ENCODE peak calls at places on chromosomes 1 and 21, in seven cellular contexts. One of them, this sample, is unnamed.

GRCh38 chr1:10082785-10083479 is 50.2 kb downstream of the UBE4B start:
- DNase-seq in HepG2: no peak
- DNase-seq in endothelial cell of umbilical vein: no peak
- DNase-seq in HCT116: no peak
- DNase-seq in GM12878: no peak
- DNase-seq in A549: no peak
- DNase-seq in K562: no peak
- DNase-seq in this sample: no peak

GRCh38 chr21:34743831-34744230 is 75.0 kb downstream of the CLIC6 start:
- DNase-seq in HepG2: no peak
- DNase-seq in GM12878: no peak
- DNase-seq in endothelial cell of umbilical vein: no peak
- DNase-seq in A549: no peak
- DNase-seq in HCT116: peak; percentile 24
- DNase-seq in K562: no peak
- DNase-seq in this sample: no peak

GRCh38 chr1:156258859-156259258 is 11.0 kb upstream of the PAQR6 start:
- DNase-seq in HCT116: no peak
- DNase-seq in GM12878: no peak
- DNase-seq in HepG2: no peak
- DNase-seq in endothelial cell of umbilical vein: no peak
- DNase-seq in A549: no peak
- DNase-seq in K562: no peak
- DNase-seq in this sample: no peak

GRCh38 chr21:34670220-34670961 is 1.6 kb downstream of the CLIC6 start:
- DNase-seq in endothelial cell of umbilical vein: no peak
- DNase-seq in HCT116: no peak
- DNase-seq in GM12878: no peak
- DNase-seq in HepG2: no peak
- DNase-seq in K562: no peak
- DNase-seq in A549: no peak
- DNase-seq in this sample: no peak

GRCh38 chr1:179380299-179380698 is 14.5 kb downstream of the AXDND1 start:
- DNase-seq in HepG2: no peak
- DNase-seq in A549: no peak
- DNase-seq in HCT116: no peak
- DNase-seq in endothelial cell of umbilical vein: no peak
- DNase-seq in GM12878: no peak
- DNase-seq in K562: no peak
- DNase-seq in this sample: no peak

GRCh38 chr1:242129103-242129502 is 130.2 kb upstream of the MAP1LC3C start:
- DNase-seq in GM12878: no peak
- DNase-seq in A549: peak; percentile 40
- DNase-seq in HepG2: peak; percentile 3
- DNase-seq in HCT116: peak; percentile 31
- DNase-seq in endothelial cell of umbilical vein: no peak
- DNase-seq in K562: peak; percentile 32
- DNase-seq in this sample: peak; percentile 51

GRCh38 chr1:147723691-147724323 is 36.6 kb downstream of the GJA5 start:
- DNase-seq in endothelial cell of umbilical vein: peak; percentile 65
- DNase-seq in A549: peak; percentile 45
- DNase-seq in HCT116: peak; percentile 28
- DNase-seq in K562: peak; percentile 41
- DNase-seq in GM12878: no peak
- DNase-seq in HepG2: peak; percentile 51
- DNase-seq in this sample: peak; percentile 18

GRCh38 chr1:51534447-51534846 is 15.4 kb upstream of the EPS15 start:
- DNase-seq in K562: no peak
- DNase-seq in HepG2: no peak
- DNase-seq in GM12878: no peak
- DNase-seq in A549: no peak
- DNase-seq in HCT116: no peak
- DNase-seq in endothelial cell of umbilical vein: no peak
- DNase-seq in this sample: no peak

GRCh38 chr1:225664762-225665161 is 11.8 kb upstream of the ENAH start:
- DNase-seq in endothelial cell of umbilical vein: no peak
- DNase-seq in A549: no peak
- DNase-seq in HepG2: no peak
- DNase-seq in GM12878: no peak
- DNase-seq in HCT116: no peak
- DNase-seq in K562: no peak
- DNase-seq in this sample: no peak

GRCh38 chr21:25980710-25981109 is 189.9 kb downstream of the APP start:
- DNase-seq in HCT116: no peak
- DNase-seq in A549: no peak
- DNase-seq in GM12878: no peak
- DNase-seq in HepG2: no peak
- DNase-seq in endothelial cell of umbilical vein: no peak
- DNase-seq in K562: no peak
- DNase-seq in this sample: no peak

GRCh38 chr1:52632732-52633290 is at the start of gene SHISAL2A:
- DNase-seq in endothelial cell of umbilical vein: no peak
- DNase-seq in HepG2: no peak
- DNase-seq in K562: no peak
- DNase-seq in HCT116: no peak
- DNase-seq in GM12878: no peak
- DNase-seq in A549: no peak
- DNase-seq in this sample: peak; percentile 67

GRCh38 chr1:230760360-230760827 is 13.2 kb downstream of the CAPN9 start:
- DNase-seq in A549: no peak
- DNase-seq in HepG2: peak; percentile 58
- DNase-seq in K562: peak; percentile 32
- DNase-seq in endothelial cell of umbilical vein: no peak
- DNase-seq in HCT116: no peak
- DNase-seq in GM12878: no peak
- DNase-seq in this sample: no peak

GRCh38 chr1:59596432-59596831 is 218.3 kb upstream of the HOOK1 start:
- DNase-seq in HCT116: no peak
- DNase-seq in HepG2: no peak
- DNase-seq in A549: peak; percentile 16
- DNase-seq in K562: no peak
- DNase-seq in GM12878: no peak
- DNase-seq in endothelial cell of umbilical vein: peak; percentile 98
- DNase-seq in this sample: no peak

GRCh38 chr21:19523731-19524130 is 1120.1 kb upstream of the TMPRSS15 start:
- DNase-seq in HCT116: no peak
- DNase-seq in K562: no peak
- DNase-seq in A549: no peak
- DNase-seq in endothelial cell of umbilical vein: no peak
- DNase-seq in GM12878: no peak
- DNase-seq in HepG2: no peak
- DNase-seq in this sample: peak; percentile 15

GRCh38 chr1:90175490-90176157 is 180.7 kb downstream of the ZNF326 start:
- DNase-seq in A549: no peak
- DNase-seq in HepG2: no peak
- DNase-seq in endothelial cell of umbilical vein: no peak
- DNase-seq in HCT116: no peak
- DNase-seq in K562: no peak
- DNase-seq in GM12878: no peak
- DNase-seq in this sample: peak; percentile 7

GRCh38 chr1:234956821-234957329 is 171.8 kb downstream of the TOMM20 start:
- DNase-seq in endothelial cell of umbilical vein: no peak
- DNase-seq in HCT116: no peak
- DNase-seq in HepG2: peak; percentile 80
- DNase-seq in K562: peak; percentile 71
- DNase-seq in A549: peak; percentile 77
- DNase-seq in GM12878: no peak
- DNase-seq in this sample: peak; percentile 72

GRCh38 chr1:25782608-25783201 is 17.3 kb upstream of the SELENON start:
- DNase-seq in endothelial cell of umbilical vein: no peak
- DNase-seq in A549: no peak
- DNase-seq in K562: peak; percentile 88
- DNase-seq in HepG2: no peak
- DNase-seq in GM12878: no peak
- DNase-seq in HCT116: no peak
- DNase-seq in this sample: no peak

GRCh38 chr1:207463021-207463420 is 8.9 kb downstream of the CR2 start:
- DNase-seq in K562: no peak
- DNase-seq in A549: no peak
- DNase-seq in HepG2: no peak
- DNase-seq in GM12878: no peak
- DNase-seq in HCT116: no peak
- DNase-seq in endothelial cell of umbilical vein: no peak
- DNase-seq in this sample: no peak

GRCh38 chr1:245556057-245556456 is 401.3 kb downstream of the KIF26B start:
- DNase-seq in K562: no peak
- DNase-seq in HCT116: no peak
- DNase-seq in HepG2: no peak
- DNase-seq in endothelial cell of umbilical vein: no peak
- DNase-seq in A549: no peak
- DNase-seq in GM12878: no peak
- DNase-seq in this sample: no peak

GRCh38 chr1:27152004-27152828 is 2.7 kb downstream of the SLC9A1 start:
- DNase-seq in GM12878: no peak
- DNase-seq in K562: no peak
- DNase-seq in HCT116: no peak
- DNase-seq in endothelial cell of umbilical vein: no peak
- DNase-seq in HepG2: no peak
- DNase-seq in A549: no peak
- DNase-seq in this sample: no peak

GRCh38 chr1:50279622-50280320 is 143.5 kb downstream of the DMRTA2 start:
- DNase-seq in HCT116: no peak
- DNase-seq in GM12878: no peak
- DNase-seq in endothelial cell of umbilical vein: peak; percentile 2
- DNase-seq in HepG2: peak; percentile 8
- DNase-seq in A549: peak; percentile 3
- DNase-seq in K562: peak; percentile 38
- DNase-seq in this sample: peak; percentile 25

GRCh38 chr1:209652121-209652742 is at the start of gene LAMB3:
- DNase-seq in K562: no peak
- DNase-seq in A549: peak; percentile 61
- DNase-seq in endothelial cell of umbilical vein: no peak
- DNase-seq in GM12878: no peak
- DNase-seq in HepG2: no peak
- DNase-seq in HCT116: peak; percentile 65
- DNase-seq in this sample: no peak

GRCh38 chr1:39491146-39491921 is at the start of gene BMP8A:
- DNase-seq in HepG2: peak; percentile 32
- DNase-seq in GM12878: no peak
- DNase-seq in K562: peak; percentile 86
- DNase-seq in endothelial cell of umbilical vein: peak; percentile 65
- DNase-seq in A549: peak; percentile 56
- DNase-seq in HCT116: peak; percentile 36
- DNase-seq in this sample: peak; percentile 62

GRCh38 chr1:10295471-10296085 is 85.2 kb downstream of the KIF1B start:
- DNase-seq in A549: no peak
- DNase-seq in GM12878: no peak
- DNase-seq in HepG2: no peak
- DNase-seq in HCT116: no peak
- DNase-seq in endothelial cell of umbilical vein: no peak
- DNase-seq in K562: no peak
- DNase-seq in this sample: no peak

GRCh38 chr1:27348861-27349783 is 7.3 kb downstream of the SYTL1 start:
- DNase-seq in HCT116: peak; percentile 62
- DNase-seq in GM12878: no peak
- DNase-seq in endothelial cell of umbilical vein: no peak
- DNase-seq in A549: peak; percentile 48
- DNase-seq in HepG2: no peak
- DNase-seq in K562: peak; percentile 63
- DNase-seq in this sample: no peak

GRCh38 chr1:147800852-147801251 is 40.5 kb upstream of the GJA5 start:
- DNase-seq in GM12878: no peak
- DNase-seq in HepG2: no peak
- DNase-seq in endothelial cell of umbilical vein: peak; percentile 53
- DNase-seq in A549: no peak
- DNase-seq in HCT116: no peak
- DNase-seq in K562: no peak
- DNase-seq in this sample: no peak

GRCh38 chr1:89130716-89131115 is 4.8 kb upstream of the GBP2 start:
- DNase-seq in endothelial cell of umbilical vein: no peak
- DNase-seq in A549: no peak
- DNase-seq in GM12878: no peak
- DNase-seq in HepG2: no peak
- DNase-seq in K562: no peak
- DNase-seq in HCT116: no peak
- DNase-seq in this sample: no peak

GRCh38 chr1:89125571-89126233 is at the start of gene GBP2:
- DNase-seq in GM12878: peak; percentile 30
- DNase-seq in K562: peak; percentile 27
- DNase-seq in A549: peak; percentile 26
- DNase-seq in HCT116: no peak
- DNase-seq in HepG2: peak; percentile 66
- DNase-seq in endothelial cell of umbilical vein: peak; percentile 85
- DNase-seq in this sample: peak; percentile 84

GRCh38 chr1:89126602-89127001 is 688 bp upstream of the GBP2 start:
- DNase-seq in HepG2: no peak
- DNase-seq in A549: no peak
- DNase-seq in GM12878: no peak
- DNase-seq in K562: no peak
- DNase-seq in endothelial cell of umbilical vein: no peak
- DNase-seq in HCT116: no peak
- DNase-seq in this sample: peak; percentile 9

GRCh38 chr1:89121641-89122040 is 4.3 kb downstream of the GBP2 start:
- DNase-seq in endothelial cell of umbilical vein: no peak
- DNase-seq in HepG2: no peak
- DNase-seq in HCT116: no peak
- DNase-seq in K562: peak; percentile 50
- DNase-seq in GM12878: no peak
- DNase-seq in A549: no peak
- DNase-seq in this sample: no peak

GRCh38 chr1:89126234-89126580 is 293 bp upstream of the GBP2 start:
- DNase-seq in A549: no peak
- DNase-seq in HCT116: no peak
- DNase-seq in endothelial cell of umbilical vein: no peak
- DNase-seq in GM12878: no peak
- DNase-seq in HepG2: no peak
- DNase-seq in K562: no peak
- DNase-seq in this sample: no peak
- H3K4me3 ChIP-seq in A549: peak overlapping the region; percentile 8
- H3K4me3 ChIP-seq in HCT116: no peak overlapping the region
- H3K4me3 ChIP-seq in endothelial cell of umbilical vein: no peak overlapping the region
- H3K4me3 ChIP-seq in GM12878: no peak overlapping the region
- H3K4me3 ChIP-seq in HepG2: peak overlapping the region; percentile 51
- H3K4me3 ChIP-seq in K562: no peak overlapping the region
- H3K4me3 ChIP-seq in this sample: peak overlapping the region; percentile 69

GRCh38 chr1:161165742-161166668 is at the start of gene PPOX:
- DNase-seq in HepG2: peak; percentile 97
- DNase-seq in HCT116: peak; percentile 98
- DNase-seq in GM12878: peak; percentile 92
- DNase-seq in K562: peak; percentile 99
- DNase-seq in endothelial cell of umbilical vein: peak; percentile 99
- DNase-seq in A549: peak; percentile 99
- DNase-seq in this sample: peak; percentile 99
- TF ChIP-seq POLR2A in HepG2: peak; percentile 79
- TF ChIP-seq POLR2A in HCT116: peak; percentile 43
- TF ChIP-seq POLR2A in GM12878: peak; percentile 88
- TF ChIP-seq POLR2A in K562: peak; percentile 96
- TF ChIP-seq POLR2A in endothelial cell of umbilical vein: peak; percentile 21
- TF ChIP-seq POLR2A in A549: peak; percentile 70
- TF ChIP-seq POLR2A in this sample: peak; percentile 44

GRCh38 chr1:236090741-236091147 is 25.9 kb upstream of the NID1 start:
- DNase-seq in HCT116: no peak
- DNase-seq in A549: no peak
- DNase-seq in endothelial cell of umbilical vein: no peak
- DNase-seq in HepG2: no peak
- DNase-seq in K562: no peak
- DNase-seq in GM12878: no peak
- DNase-seq in this sample: no peak
- TF ChIP-seq MAX in HCT116: no peak
- TF ChIP-seq MAX in A549: no peak
- TF ChIP-seq MAX in endothelial cell of umbilical vein: no peak
- TF ChIP-seq MAX in HepG2: no peak
- TF ChIP-seq MAX in K562: no peak
- TF ChIP-seq MAX in GM12878: no peak
- TF ChIP-seq MAX in this sample: no peak

GRCh38 chr1:45820173-45820572 is 16.8 kb downstream of the MAST2 start:
- DNase-seq in HepG2: no peak
- DNase-seq in HCT116: no peak
- DNase-seq in K562: no peak
- DNase-seq in endothelial cell of umbilical vein: no peak
- DNase-seq in GM12878: no peak
- DNase-seq in A549: no peak
- DNase-seq in this sample: no peak
- H3K4me3 ChIP-seq in HepG2: no peak overlapping the region
- H3K4me3 ChIP-seq in HCT116: no peak overlapping the region
- H3K4me3 ChIP-seq in K562: no peak overlapping the region
- H3K4me3 ChIP-seq in endothelial cell of umbilical vein: no peak overlapping the region
- H3K4me3 ChIP-seq in GM12878: peak overlapping the region; percentile 10
- H3K4me3 ChIP-seq in A549: no peak overlapping the region
- H3K4me3 ChIP-seq in this sample: no peak overlapping the region

This sample was measured in NB4.